ENCODE peak calls at places on chromosomes 11 and 22, in four cellular contexts. One of them, this sample, is unnamed.

GRCh38 chr11:31069447-31070205 is 299.9 kb downstream of the DCDC1 start:
- DNase-seq in endodermal cell: no peak
- DNase-seq in neural progenitor cell: no peak
- DNase-seq in body of pancreas: no peak
- DNase-seq in this sample: no peak

GRCh38 chr11:17974246-17974645 is 38.6 kb downstream of the SERGEF start:
- DNase-seq in neural progenitor cell: no peak
- DNase-seq in body of pancreas: no peak
- DNase-seq in endodermal cell: no peak
- DNase-seq in this sample: no peak

GRCh38 chr11:28743101-28743550 is 634.9 kb downstream of the METTL15 start:
- DNase-seq in body of pancreas: no peak
- DNase-seq in endodermal cell: no peak
- DNase-seq in neural progenitor cell: peak; percentile 23
- DNase-seq in this sample: no peak

GRCh38 chr11:110125632-110126031 is 32.4 kb downstream of the ZC3H12C start:
- DNase-seq in neural progenitor cell: no peak
- DNase-seq in body of pancreas: no peak
- DNase-seq in endodermal cell: no peak
- DNase-seq in this sample: no peak

GRCh38 chr11:85721191-85721590 is 35.2 kb upstream of the CCDC89 start:
- DNase-seq in endodermal cell: no peak
- DNase-seq in body of pancreas: no peak
- DNase-seq in neural progenitor cell: no peak
- DNase-seq in this sample: no peak

GRCh38 chr22:37624017-37624365 is 15.4 kb downstream of the GGA1 start:
- DNase-seq in body of pancreas: no peak
- DNase-seq in neural progenitor cell: no peak
- DNase-seq in endodermal cell: no peak
- DNase-seq in this sample: peak; percentile 82

GRCh38 chr11:86519064-86519911 is 144.6 kb downstream of the CCDC81 start:
- DNase-seq in endodermal cell: no peak
- DNase-seq in body of pancreas: no peak
- DNase-seq in neural progenitor cell: no peak
- DNase-seq in this sample: no peak

GRCh38 chr11:12915093-12915492 is 94.0 kb upstream of the RASSF10 start:
- DNase-seq in body of pancreas: peak; percentile 20
- DNase-seq in neural progenitor cell: no peak
- DNase-seq in endodermal cell: no peak
- DNase-seq in this sample: no peak

GRCh38 chr11:126989942-126990715 is 10.4 kb downstream of the KIRREL3 start:
- DNase-seq in endodermal cell: peak; percentile 98
- DNase-seq in body of pancreas: peak; percentile 73
- DNase-seq in neural progenitor cell: peak; percentile 91
- DNase-seq in this sample: peak; percentile 67

GRCh38 chr11:3995949-3996554 is 98.5 kb upstream of the RRM1 start:
- DNase-seq in endodermal cell: no peak
- DNase-seq in neural progenitor cell: no peak
- DNase-seq in body of pancreas: no peak
- DNase-seq in this sample: no peak

GRCh38 chr11:94486068-94486467 is 7.6 kb downstream of the MRE11 start:
- DNase-seq in neural progenitor cell: no peak
- DNase-seq in body of pancreas: no peak
- DNase-seq in endodermal cell: no peak
- DNase-seq in this sample: no peak
- H3K4me1 ChIP-seq in neural progenitor cell: no peaks in the 10 kb centered on the region
- H3K4me1 ChIP-seq in body of pancreas: no peaks in the 10 kb centered on the region
- H3K4me1 ChIP-seq in endodermal cell: no peaks in the 10 kb centered on the region
- H3K4me1 ChIP-seq in this sample: no peaks in the 10 kb centered on the region

GRCh38 chr11:61378713-61379313 is 13.6 kb upstream of the TMEM216 start:
- DNase-seq in endodermal cell: no peak
- DNase-seq in body of pancreas: no peak
- DNase-seq in neural progenitor cell: no peak
- DNase-seq in this sample: no peak
- H3K27ac ChIP-seq in endodermal cell: no peak overlapping the region
- H3K27ac ChIP-seq in body of pancreas: no peak overlapping the region
- H3K27ac ChIP-seq in neural progenitor cell: no peak overlapping the region
- H3K27ac ChIP-seq in this sample: no peak overlapping the region

GRCh38 chr11:65716294-65716693 is 4.2 kb downstream of the KAT5 start:
- DNase-seq in neural progenitor cell: no peak
- DNase-seq in endodermal cell: no peak
- DNase-seq in body of pancreas: no peak
- DNase-seq in this sample: no peak
- H3K4me1 ChIP-seq in neural progenitor cell: peaks cover 12% of the 10 kb centered on the region
- H3K4me1 ChIP-seq in endodermal cell: no peaks in the 10 kb centered on the region
- H3K4me1 ChIP-seq in body of pancreas: peaks cover 39% of the 10 kb centered on the region
- H3K4me1 ChIP-seq in this sample: peaks cover 20% of the 10 kb centered on the region

GRCh38 chr11:111939836-111940604 is 2.9 kb downstream of the DIXDC1 start:
- DNase-seq in neural progenitor cell: no peak
- DNase-seq in body of pancreas: no peak
- DNase-seq in endodermal cell: no peak
- DNase-seq in this sample: no peak
- H3K27ac ChIP-seq in neural progenitor cell: no peak overlapping the region
- H3K27ac ChIP-seq in body of pancreas: no peak overlapping the region
- H3K27ac ChIP-seq in endodermal cell: no peak overlapping the region
- H3K27ac ChIP-seq in this sample: no peak overlapping the region

DNA sequence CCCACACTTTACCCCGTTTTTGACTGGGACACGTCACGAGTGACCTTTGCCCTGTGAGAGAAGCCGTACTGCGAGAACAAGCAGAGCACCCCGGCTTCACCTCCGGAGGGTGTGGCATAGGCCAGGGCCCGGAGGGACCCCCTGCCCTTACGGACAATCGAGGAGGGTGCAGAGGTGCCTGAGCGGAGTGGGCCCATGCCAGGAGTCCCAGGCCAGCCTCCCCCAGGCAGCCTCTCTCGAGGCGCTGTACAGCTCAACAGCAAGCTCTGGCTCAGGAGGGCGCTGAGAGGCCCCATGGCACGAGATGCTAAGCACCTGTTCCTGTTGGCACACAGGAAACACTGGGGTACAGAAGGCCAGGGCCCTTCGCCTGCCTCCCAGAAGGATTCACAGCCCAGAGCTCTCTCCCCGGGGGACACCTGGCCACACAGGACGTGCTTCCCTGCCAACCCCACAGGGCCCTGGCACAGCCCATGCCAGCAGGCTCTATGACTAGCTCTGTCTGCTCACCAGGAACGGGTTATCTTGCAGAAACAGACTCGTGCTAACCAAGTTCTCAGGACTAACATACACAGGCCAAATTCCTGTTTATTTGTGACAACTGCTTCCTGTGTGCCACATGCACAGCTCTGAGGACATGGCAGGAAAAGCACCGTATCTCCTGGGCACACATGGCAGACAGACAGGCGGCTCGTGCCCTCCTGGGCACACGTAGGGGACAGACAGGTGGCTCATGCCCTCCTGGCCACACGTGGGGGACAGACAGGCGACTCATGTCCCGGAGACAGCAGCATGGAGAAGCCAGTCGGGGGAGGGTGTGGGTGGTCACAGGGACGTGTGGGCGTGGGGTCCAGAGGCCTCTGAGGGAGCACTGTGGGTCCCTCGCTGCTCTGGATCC is 11.6 kb downstream of the TOLLIP start:
- DNase-seq in neural progenitor cell: no peak
- DNase-seq in body of pancreas: peak; percentile 56
- DNase-seq in endodermal cell: peak; percentile 26
- DNase-seq in this sample: no peak
- H3K4me1 ChIP-seq in neural progenitor cell: peaks cover 5% of the 10 kb centered on the region
- H3K4me1 ChIP-seq in body of pancreas: peaks cover 61% of the 10 kb centered on the region
- H3K4me1 ChIP-seq in endodermal cell: no peaks in the 10 kb centered on the region
- H3K4me1 ChIP-seq in this sample: peaks cover 14% of the 10 kb centered on the region

GRCh38 chr11:56314844-56315243 is at the start of gene OR8K3:
- DNase-seq in neural progenitor cell: no peak
- DNase-seq in endodermal cell: no peak
- DNase-seq in body of pancreas: no peak
- DNase-seq in this sample: no peak
- H3K27ac ChIP-seq in neural progenitor cell: no peak within 1 kb of the TSS
- H3K27ac ChIP-seq in endodermal cell: no peak within 1 kb of the TSS
- H3K27ac ChIP-seq in body of pancreas: no peak within 1 kb of the TSS
- H3K27ac ChIP-seq in this sample: no peak within 1 kb of the TSS